ENCODE peak calls at places on chromosomes 3 and 15, in seven cellular contexts. G is GOT3, A is lower leg skin, Z is right lobe of liver, T is EL, R is AG08395, W is T-helper 1 cell. O is an unnamed sample.

GRCh38 chr3:31531992-31532586 is 636 bp upstream of the STT3B start:
- DNase-seq in G (peak; percentile 94), A (peak; percentile 99), Z (peak; percentile 100), T (peak; percentile 99), R (peak; percentile 99), W (peak; percentile 98), O (peak; percentile 97)

GRCh38 chr3:176739169-176739568 is 458.1 kb downstream of the TBL1XR1 start:
- DNase-seq in G (no peak), A (no peak), Z (no peak), T (peak; percentile 4), R (no peak), W (no peak), O (no peak)

GRCh38 chr15:97836003-97836402 is 124.5 kb upstream of the ARRDC4 start:
- DNase-seq in G (no peak), A (no peak), Z (no peak), T (no peak), R (no peak), W (no peak), O (no peak)

GRCh38 chr3:65342084-65342683 is 654.4 kb upstream of the ADAMTS9 start:
- DNase-seq in G (no peak), A (no peak), Z (peak; percentile 61), T (peak; percentile 52), R (peak; percentile 24), W (no peak), O (no peak)

GRCh38 chr3:126083913-126084514 is at the start of gene SLC41A3:
- DNase-seq in G (peak; percentile 77), A (peak; percentile 89), Z (peak; percentile 94), T (peak; percentile 84), R (peak; percentile 91), W (peak; percentile 77), O (peak; percentile 73)

GRCh38 chr15:77504310-77504709 is 83.6 kb downstream of the HMG20A start:
- DNase-seq in G (no peak), A (no peak), Z (no peak), T (no peak), R (no peak), W (no peak), O (no peak)

GRCh38 chr3:143207338-143207961 is 87.9 kb downstream of the CHST2 start:
- DNase-seq in G (no peak), A (no peak), Z (no peak), T (peak; percentile 22), R (peak; percentile 57), W (no peak), O (no peak)

GRCh38 chr3:185759523-185759922 is 65.3 kb downstream of the IGF2BP2 start:
- DNase-seq in G (no peak), A (no peak), Z (no peak), T (no peak), R (no peak), W (no peak), O (no peak)

GRCh38 chr15:64717130-64717529 is 58.3 kb downstream of the RBPMS2 start:
- DNase-seq in G (no peak), A (no peak), Z (no peak), T (no peak), R (no peak), W (no peak), O (no peak)

GRCh38 chr15:74010929-74011540 is 16.5 kb downstream of the PML start:
- DNase-seq in G (no peak), A (no peak), Z (no peak), T (peak; percentile 48), R (peak; percentile 45), W (no peak), O (no peak)

GRCh38 chr3:183188895-183189462 is 26.4 kb upstream of the LAMP3 start:
- DNase-seq in G (no peak), A (no peak), Z (no peak), T (peak; percentile 31), R (no peak), W (no peak), O (no peak)

GRCh38 chr15:91445701-91446100 is 345.6 kb downstream of the SV2B start:
- DNase-seq in G (no peak), A (no peak), Z (no peak), T (no peak), R (no peak), W (no peak), O (no peak)

GRCh38 chr15:76337047-76337738 is 620 bp downstream of the ISL2 start:
- DNase-seq in G (no peak), A (no peak), Z (no peak), T (peak; percentile 79), R (no peak), W (no peak), O (no peak)

GRCh38 chr3:188431553-188431952 is 277.6 kb downstream of the LPP start:
- DNase-seq in G (no peak), A (no peak), Z (no peak), T (peak; percentile 57), R (peak; percentile 35), W (no peak), O (no peak)

GRCh38 chr3:71132995-71133730 is 450.4 kb downstream of the FOXP1 start:
- DNase-seq in G (no peak), A (no peak), Z (no peak), T (no peak), R (no peak), W (no peak), O (no peak)

GRCh38 chr3:101836907-101837598 is 12.3 kb upstream of the NFKBIZ start:
- DNase-seq in G (no peak), A (no peak), Z (no peak), T (peak; percentile 75), R (peak; percentile 27), W (no peak), O (no peak)

GRCh38 chr3:62497156-62497555 is 123.8 kb upstream of the FEZF2 start:
- DNase-seq in G (no peak), A (no peak), Z (no peak), T (no peak), R (no peak), W (no peak), O (no peak)

GRCh38 chr3:156816794-156817741 is 9.1 kb upstream of the LEKR1 start:
- DNase-seq in G (peak; percentile 80), A (peak; percentile 72), Z (peak; percentile 91), T (peak; percentile 93), R (peak; percentile 76), W (peak; percentile 82), O (peak; percentile 75)

O was measured in T-helper 22 cell.